ENCODE peak calls at places on chromosomes 1 and 21, in eight cellular contexts. B is substantia nigra; X is stimulated activated CD8-positive, alpha-beta memory T cell treated with anti-CD3 and anti-CD28 coated beads, Interleukin-7, amount 100 ng/mL, for 1 hour; C is right cardiac atrium; F is stimulated activated CD4-positive, alpha-beta T cell treated with anti-CD3 and anti-CD28 coated beads, Interleukin-15, amount 100 ng/mL, for 1 hour; S is hepatocyte; L is RPMI8226; V is OCI-LY7. M is an unnamed sample.

GRCh38 chr1:14365226-14365994 is 233.1 kb upstream of the KAZN start:
- DNase-seq in S (no peak), B (no peak), C (no peak), F (no peak), V (no peak), L (no peak), X (no peak), M (no peak)

GRCh38 chr1:51063121-51063520 is 38.9 kb upstream of the C1orf185 start:
- DNase-seq in V (no peak), F (no peak), X (no peak), C (no peak), L (no peak), S (peak; percentile 11), B (no peak), M (no peak)

GRCh38 chr1:15118579-15118978 is 35.0 kb upstream of the TMEM51 start:
- DNase-seq in L (no peak), S (no peak), C (no peak), B (no peak), X (no peak), V (no peak), F (no peak), M (no peak)

GRCh38 chr1:73627723-73628122 is 570.3 kb downstream of the LRRIQ3 start:
- DNase-seq in S (no peak), C (no peak), V (no peak), X (no peak), B (no peak), L (no peak), F (no peak), M (peak; percentile 9)

GRCh38 chr1:111723091-111723806 is 15.9 kb downstream of the INKA2 start:
- DNase-seq in X (no peak), C (no peak), V (no peak), S (no peak), L (no peak), F (no peak), B (no peak), M (no peak)

GRCh38 chr1:68111804-68112436 is 61.5 kb upstream of the DIRAS3 start:
- DNase-seq in V (no peak), C (peak; percentile 87), L (peak; percentile 5), X (no peak), F (no peak), B (peak; percentile 65), S (peak; percentile 85), M (peak; percentile 38)

GRCh38 chr21:33230518-33231324 is 983 bp downstream of the IFNAR2 start:
- DNase-seq in S (peak; percentile 61), F (no peak), V (peak; percentile 83), B (peak; percentile 36), L (peak; percentile 47), C (peak; percentile 88), X (peak; percentile 11), M (peak; percentile 80)

GRCh38 chr1:13677896-13678295 is 22.1 kb upstream of the PRDM2 start:
- DNase-seq in B (no peak), L (no peak), F (no peak), C (no peak), S (no peak), V (no peak), X (no peak), M (no peak)

GRCh38 chr1:118984990-118985608 is 3.0 kb downstream of the TBX15 start:
- DNase-seq in S (no peak), B (no peak), L (no peak), F (no peak), X (no peak), V (no peak), C (no peak), M (no peak)

GRCh38 chr21:44337941-44338895 is 972 bp downstream of the CFAP410 start:
- DNase-seq in B (peak; percentile 66), L (peak; percentile 39), C (peak; percentile 89), V (peak; percentile 47), S (peak; percentile 86), F (no peak), X (no peak), M (peak; percentile 36)